ENCODE peak calls at places on chromosomes 16 and 17, in nine cellular contexts. M is omental fat pad; V is ascending aorta; D is CD8-positive, alpha-beta T cell; I is bronchial epithelial cell; E is WTC11; A is fibroblast of lung; X is cardiac fibroblast; J is stomach. T is an unnamed sample.

GRCh38 chr16:55908641-55909040 is 33.5 kb upstream of the CES5A start:
- DNase-seq in E (no peak), M (no peak), A (no peak), D (no peak), V (no peak), J (no peak), I (no peak), X (no peak), T (no peak)

GRCh38 chr17:27985306-27985705 is 57.2 kb upstream of the NLK start:
- DNase-seq in J (no peak), I (no peak), M (no peak), V (no peak), E (no peak), A (no peak), D (no peak), X (peak), T (no peak)

GRCh38 chr17:3722716-3723115 is 987 bp upstream of the HASPIN start:
- DNase-seq in I (no peak), D (no peak), J (no peak), A (peak), X (peak), E (no peak), M (no peak), V (no peak), T (no peak)

GRCh38 chr16:87305505-87306391 is 11.4 kb downstream of the C16orf95 start:
- DNase-seq in V (no peak), M (no peak), I (no peak), A (peak), E (peak), D (no peak), J (no peak), X (peak), T (no peak)

GRCh38 chr16:660459-661183 is 7.3 kb upstream of the RHOT2 start:
- DNase-seq in A (peak), I (peak), E (peak), J (peak), V (peak), X (peak), D (peak), M (peak), T (peak)

GRCh38 chr17:69059458-69060205 is 1.1 kb downstream of the ABCA9 start:
- DNase-seq in D (no peak), I (no peak), J (no peak), V (no peak), A (no peak), M (no peak), E (no peak), X (peak), T (no peak)

GRCh38 chr16:68235882-68236803 is at the start of gene ESRP2:
- DNase-seq in A (no peak), D (peak), X (no peak), V (peak), M (no peak), I (peak), J (peak), E (peak), T (peak)

GRCh38 chr16:75351183-75351582 is 82.1 kb downstream of the CFDP1 start:
- DNase-seq in D (no peak), E (no peak), X (peak), V (no peak), M (no peak), I (peak), J (no peak), A (peak), T (no peak)

GRCh38 chr17:43324205-43324893 is 74.4 kb upstream of the ARL4D start:
- DNase-seq in E (peak), D (no peak), J (no peak), X (no peak), I (no peak), M (no peak), A (no peak), V (no peak), T (no peak)
- TF ChIP-seq CTCF in E (peak), D (no peak), J (no peak), X (peak), I (no peak), M (no peak), A (no peak), V (no peak), T (no peak)

DNA sequence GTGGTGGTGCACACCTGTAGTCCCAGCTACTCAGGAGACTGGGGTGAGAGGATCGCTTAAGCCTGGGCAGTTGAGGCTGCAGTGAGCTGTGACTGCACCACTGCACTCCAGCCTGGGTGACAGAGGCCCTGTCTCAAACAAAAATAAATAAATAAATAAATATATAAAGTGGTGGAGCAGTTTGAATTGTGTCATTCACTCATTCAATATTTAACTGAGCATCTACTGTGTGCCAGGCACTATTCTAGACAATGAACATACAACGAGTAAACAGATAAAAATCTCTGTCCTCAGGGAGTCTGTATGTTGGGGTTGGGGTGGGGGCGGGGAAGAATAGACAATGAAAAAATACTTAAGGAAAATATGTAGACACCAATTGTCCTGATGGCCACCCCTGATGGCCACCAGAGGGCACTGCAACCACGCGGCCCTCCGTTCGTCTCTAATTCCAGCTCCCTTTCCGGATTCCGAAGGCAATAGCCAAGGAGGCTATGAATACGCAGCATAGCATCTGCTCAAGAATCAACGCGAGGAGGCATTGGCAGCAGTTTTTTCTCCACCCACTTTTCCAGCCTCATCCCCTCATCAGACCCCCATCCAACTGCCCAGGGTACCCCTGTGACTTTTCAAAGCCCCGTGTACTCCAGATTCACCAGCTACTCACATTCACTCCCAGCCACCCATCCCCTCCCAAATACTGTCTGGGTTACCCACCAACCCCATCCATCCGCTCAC is 21.4 kb downstream of the QPRT start:
- DNase-seq in I (peak), A (peak), D (peak), V (peak), X (peak), J (peak), E (peak), M (peak), T (peak)
- TF ChIP-seq CTCF in I (peak), A (peak), D (peak), V (peak), X (peak), J (no peak), E (peak), M (peak), T (no peak)

GRCh38 chr17:45970659-45971058 is 28.4 kb upstream of the STH start:
- DNase-seq in V (no peak), X (no peak), D (no peak), I (no peak), A (no peak), E (no peak), M (no peak), J (no peak), T (no peak)

GRCh38 chr17:45972531-45972930 is 26.5 kb upstream of the STH start:
- DNase-seq in V (no peak), J (no peak), D (no peak), E (no peak), M (no peak), I (no peak), X (no peak), A (no peak), T (no peak)

GRCh38 chr17:45969726-45970125 is 29.3 kb upstream of the STH start:
- DNase-seq in X (no peak), M (no peak), E (no peak), I (no peak), V (no peak), D (no peak), J (no peak), A (no peak), T (no peak)

GRCh38 chr17:45973099-45973838 is 25.8 kb upstream of the STH start:
- DNase-seq in A (no peak), V (no peak), J (peak), E (no peak), M (no peak), X (no peak), D (no peak), I (no peak), T (no peak)

GRCh38 chr17:45971698-45972141 is 27.3 kb upstream of the STH start:
- DNase-seq in I (no peak), V (no peak), J (no peak), E (peak), D (no peak), X (no peak), A (no peak), M (no peak), T (no peak)
- TF ChIP-seq CTCF in I (no peak), V (no peak), J (no peak), E (peak), D (no peak), X (no peak), A (no peak), M (no peak), T (no peak)

GRCh38 chr16:21104124-21104860 is 46.4 kb downstream of the DNAH3 start:
- DNase-seq in M (no peak), E (no peak), A (no peak), V (no peak), J (no peak), X (peak), I (no peak), D (no peak), T (no peak)

GRCh38 chr16:21100447-21100846 is 50.2 kb downstream of the DNAH3 start:
- DNase-seq in D (no peak), V (no peak), X (peak), M (no peak), J (no peak), E (no peak), I (peak), A (peak), T (no peak)

GRCh38 chr16:21097151-21097550 is 53.5 kb downstream of the DNAH3 start:
- DNase-seq in D (no peak), X (no peak), V (no peak), J (no peak), E (no peak), I (no peak), M (no peak), A (no peak), T (no peak)

GRCh38 chr16:21101631-21102420 is 48.8 kb downstream of the DNAH3 start:
- DNase-seq in I (no peak), E (peak), X (peak), V (no peak), A (peak), D (peak), M (no peak), J (peak), T (no peak)
- TF ChIP-seq CTCF in I (peak), E (peak), X (peak), V (peak), A (peak), D (peak), M (no peak), J (no peak), T (no peak)

GRCh38 chr17:601462-602303 is 113.0 kb downstream of the VPS53 start:
- DNase-seq in I (no peak), J (no peak), M (no peak), V (no peak), E (no peak), D (no peak), A (peak), X (peak), T (no peak)

GRCh38 chr17:600576-601301 is 113.9 kb downstream of the VPS53 start:
- DNase-seq in X (peak), E (no peak), D (no peak), A (peak), V (no peak), M (no peak), J (no peak), I (no peak), T (no peak)

GRCh38 chr17:604719-605118 is 109.9 kb downstream of the VPS53 start:
- DNase-seq in M (no peak), X (peak), I (no peak), D (no peak), V (no peak), A (no peak), J (no peak), E (no peak), T (no peak)

GRCh38 chr17:603405-604193 is 111.0 kb downstream of the VPS53 start:
- DNase-seq in X (no peak), J (no peak), M (no peak), D (no peak), A (no peak), V (no peak), E (no peak), I (no peak), T (no peak)

GRCh38 chr17:602436-602835 is 112.2 kb downstream of the VPS53 start:
- DNase-seq in E (no peak), V (no peak), D (no peak), A (no peak), X (no peak), M (no peak), J (no peak), I (no peak), T (no peak)
- TF ChIP-seq CTCF in E (no peak), V (no peak), D (no peak), A (no peak), X (no peak), M (no peak), J (no peak), I (no peak), T (no peak)

DNA sequence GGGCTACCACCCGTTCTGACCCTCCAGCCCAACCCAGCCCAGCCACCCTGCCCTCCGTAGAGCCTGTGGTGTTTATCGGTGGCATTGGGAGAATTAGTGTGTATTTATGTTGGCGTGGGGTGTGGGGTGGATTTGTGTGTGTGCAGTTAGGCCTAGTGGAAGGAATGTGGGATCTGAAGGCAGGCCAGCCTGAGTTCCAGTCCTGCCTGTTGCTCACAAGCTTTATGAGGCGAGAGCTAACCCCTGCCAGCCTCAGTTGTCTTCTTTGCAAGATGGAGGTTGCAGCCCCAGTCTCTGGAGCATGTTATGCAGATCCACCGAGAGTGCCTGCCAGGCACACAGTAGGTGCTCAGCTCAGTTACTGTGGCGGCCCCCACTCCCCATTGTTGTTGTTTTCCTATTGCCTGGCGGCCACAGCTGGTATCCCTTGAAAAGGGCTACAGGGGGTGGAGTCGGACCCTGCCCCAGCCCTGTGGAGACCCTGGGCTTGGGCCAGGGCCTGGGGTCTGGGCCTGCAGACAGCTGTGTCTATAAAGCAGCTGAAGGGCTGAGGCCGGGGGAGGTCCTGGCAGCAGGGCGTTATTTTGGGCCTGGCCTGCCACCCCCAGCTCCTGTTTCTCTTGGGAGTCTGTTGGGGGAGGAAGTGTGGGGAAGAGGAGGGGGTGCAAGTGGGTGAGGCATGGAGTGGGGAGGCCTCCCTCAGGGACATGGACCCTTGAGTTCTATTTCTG is 5.1 kb downstream of the ERBB2 start:
- DNase-seq in E (peak), A (peak), M (no peak), D (no peak), X (peak), J (peak), V (peak), I (no peak), T (no peak)
- TF ChIP-seq CTCF in E (no peak), A (peak), M (no peak), D (no peak), X (no peak), J (no peak), V (peak), I (peak), T (no peak)

GRCh38 chr17:49038138-49038537 is 41.0 kb downstream of the IGF2BP1 start:
- DNase-seq in A (no peak), D (no peak), J (no peak), E (no peak), X (no peak), I (no peak), V (no peak), M (no peak), T (no peak)

GRCh38 chr17:49031965-49032928 is 35.1 kb downstream of the IGF2BP1 start:
- DNase-seq in X (peak), I (peak), D (peak), E (peak), J (peak), V (no peak), M (no peak), A (peak), T (no peak)

GRCh38 chr17:49035470-49036269 is 38.5 kb downstream of the IGF2BP1 start:
- DNase-seq in D (peak), A (peak), J (peak), M (peak), E (peak), X (peak), I (no peak), V (no peak), T (peak)

GRCh38 chr17:49038544-49038943 is 41.4 kb downstream of the IGF2BP1 start:
- DNase-seq in I (no peak), M (no peak), A (no peak), X (no peak), D (no peak), E (no peak), J (no peak), V (no peak), T (no peak)

GRCh38 chr17:49036270-49036626 is 39.1 kb downstream of the IGF2BP1 start:
- DNase-seq in V (no peak), J (no peak), M (no peak), D (no peak), X (no peak), E (no peak), A (no peak), I (no peak), T (no peak)
- TF ChIP-seq CTCF in V (no peak), J (no peak), M (no peak), D (no peak), X (no peak), E (no peak), A (no peak), I (no peak), T (no peak)